ENCODE peak calls at places on chromosomes 2 and 18, in seven cellular contexts. One of them, this sample, is unnamed. For H3K27me3, the result is how much of the 10 kb centered on the place peaks cover.

GRCh38 chr2:172178035-172178434 is 75.3 kb upstream of the DLX2 start:
- DNase-seq in GM23248: peak
- DNase-seq in HCT116: no peak
- DNase-seq in astrocyte: peak
- DNase-seq in K562: no peak
- DNase-seq in H9: no peak
- DNase-seq in neuronal stem cell: no peak
- DNase-seq in this sample: no peak

GRCh38 chr2:1883476-1883875 is 139.2 kb upstream of the PXDN start:
- DNase-seq in GM23248: no peak
- DNase-seq in HCT116: no peak
- DNase-seq in astrocyte: no peak
- DNase-seq in K562: no peak
- DNase-seq in H9: no peak
- DNase-seq in neuronal stem cell: no peak
- DNase-seq in this sample: no peak

GRCh38 chr2:173146590-173146989 is 70.9 kb downstream of the MAP3K20 start:
- DNase-seq in GM23248: peak
- DNase-seq in HCT116: no peak
- DNase-seq in astrocyte: no peak
- DNase-seq in K562: no peak
- DNase-seq in H9: no peak
- DNase-seq in neuronal stem cell: no peak
- DNase-seq in this sample: no peak

GRCh38 chr2:7837232-7837760 is 844.6 kb upstream of the ID2 start:
- DNase-seq in GM23248: no peak
- DNase-seq in HCT116: no peak
- DNase-seq in astrocyte: no peak
- DNase-seq in K562: no peak
- DNase-seq in H9: no peak
- DNase-seq in neuronal stem cell: no peak
- DNase-seq in this sample: no peak

GRCh38 chr2:196481323-196481695 is 158.2 kb upstream of the CCDC150 start:
- DNase-seq in GM23248: peak
- DNase-seq in HCT116: no peak
- DNase-seq in astrocyte: peak
- DNase-seq in K562: no peak
- DNase-seq in H9: no peak
- DNase-seq in neuronal stem cell: no peak
- DNase-seq in this sample: no peak

GRCh38 chr2:3633982-3634630 is 23.9 kb upstream of the ALLC start:
- DNase-seq in GM23248: no peak
- DNase-seq in HCT116: no peak
- DNase-seq in astrocyte: no peak
- DNase-seq in K562: no peak
- DNase-seq in H9: peak
- DNase-seq in neuronal stem cell: no peak
- DNase-seq in this sample: no peak

GRCh38 chr2:228059735-228060134 is 121.8 kb downstream of the SPHKAP start:
- DNase-seq in GM23248: no peak
- DNase-seq in HCT116: no peak
- DNase-seq in astrocyte: no peak
- DNase-seq in K562: no peak
- DNase-seq in H9: no peak
- DNase-seq in neuronal stem cell: no peak
- DNase-seq in this sample: no peak

GRCh38 chr2:90069290-90069894 is 1377.9 kb downstream of the RPIA start:
- DNase-seq in GM23248: peak
- DNase-seq in HCT116: no peak
- DNase-seq in astrocyte: no peak
- DNase-seq in K562: peak
- DNase-seq in H9: no peak
- DNase-seq in neuronal stem cell: peak
- DNase-seq in this sample: no peak

GRCh38 chr2:168798076-168798887 is 4.2 kb upstream of the NOSTRIN start:
- DNase-seq in GM23248: no peak
- DNase-seq in HCT116: no peak
- DNase-seq in astrocyte: no peak
- DNase-seq in K562: peak
- DNase-seq in H9: peak
- DNase-seq in neuronal stem cell: no peak
- DNase-seq in this sample: no peak

GRCh38 chr18:78992041-78992735 is 12.6 kb downstream of the SALL3 start:
- DNase-seq in GM23248: no peak
- DNase-seq in HCT116: no peak
- DNase-seq in astrocyte: no peak
- DNase-seq in K562: no peak
- DNase-seq in H9: no peak
- DNase-seq in neuronal stem cell: no peak
- DNase-seq in this sample: no peak

GRCh38 chr2:188170356-188170755 is 121.3 kb upstream of the GULP1 start:
- DNase-seq in GM23248: no peak
- DNase-seq in HCT116: no peak
- DNase-seq in astrocyte: no peak
- DNase-seq in K562: no peak
- DNase-seq in H9: no peak
- DNase-seq in neuronal stem cell: no peak
- DNase-seq in this sample: no peak

GRCh38 chr2:176106636-176107539 is at the start of gene HOXD11:
- DNase-seq in GM23248: peak
- DNase-seq in HCT116: no peak
- DNase-seq in astrocyte: no peak
- DNase-seq in K562: no peak
- DNase-seq in H9: peak
- DNase-seq in neuronal stem cell: no peak
- DNase-seq in this sample: no peak

DNA sequence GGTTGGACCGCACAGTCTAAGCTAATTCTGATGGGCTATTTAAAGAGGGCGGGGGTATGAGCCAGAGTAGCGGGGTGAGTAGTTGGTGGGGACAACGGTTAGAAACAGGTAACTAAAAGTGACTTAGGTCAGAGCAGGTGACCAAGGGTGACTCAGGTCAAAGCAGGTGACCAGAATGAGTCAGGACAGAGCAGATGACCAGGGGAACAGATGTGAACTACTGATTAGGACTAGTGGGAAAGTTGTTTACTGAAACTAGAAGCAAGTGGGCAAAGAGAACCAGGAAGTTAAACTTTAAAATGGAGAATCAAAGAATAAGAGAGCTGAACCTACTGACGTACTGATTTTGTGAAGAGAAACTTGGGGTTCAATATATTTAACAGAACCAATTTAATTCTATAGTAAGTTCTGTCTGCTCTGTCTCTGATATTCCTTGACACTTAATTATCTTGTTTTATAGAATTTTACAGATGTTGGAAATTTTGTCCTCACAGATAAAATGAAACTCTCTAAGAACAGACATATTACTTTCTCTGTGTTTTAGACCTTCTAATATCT is 7.8 kb upstream of the LRRTM1 start:
- DNase-seq in GM23248: no peak
- DNase-seq in HCT116: no peak
- DNase-seq in astrocyte: no peak
- DNase-seq in K562: no peak
- DNase-seq in H9: no peak
- DNase-seq in neuronal stem cell: no peak
- DNase-seq in this sample: no peak
- H3K9ac ChIP-seq in GM23248: no peak
- H3K9ac ChIP-seq in HCT116: no peak
- H3K9ac ChIP-seq in astrocyte: no peak
- H3K9ac ChIP-seq in K562: no peak
- H3K9ac ChIP-seq in H9: no peak
- H3K9ac ChIP-seq in neuronal stem cell: no peak
- H3K9ac ChIP-seq in this sample: no peak

GRCh38 chr2:60553992-60554648 is 666 bp upstream of the BCL11A start:
- DNase-seq in GM23248: peak
- DNase-seq in HCT116: no peak
- DNase-seq in astrocyte: peak
- DNase-seq in K562: peak
- DNase-seq in H9: peak
- DNase-seq in neuronal stem cell: no peak
- DNase-seq in this sample: no peak

GRCh38 chr2:60554649-60555065 is 1.2 kb upstream of the BCL11A start:
- DNase-seq in GM23248: no peak
- DNase-seq in HCT116: no peak
- DNase-seq in astrocyte: no peak
- DNase-seq in K562: peak
- DNase-seq in H9: no peak
- DNase-seq in neuronal stem cell: no peak
- DNase-seq in this sample: no peak

GRCh38 chr2:60552096-60552850 is 1.2 kb downstream of the BCL11A start:
- DNase-seq in GM23248: peak
- DNase-seq in HCT116: no peak
- DNase-seq in astrocyte: no peak
- DNase-seq in K562: no peak
- DNase-seq in H9: peak
- DNase-seq in neuronal stem cell: no peak
- DNase-seq in this sample: no peak

GRCh38 chr2:60552851-60553495 is 481 bp downstream of the BCL11A start:
- DNase-seq in GM23248: peak
- DNase-seq in HCT116: no peak
- DNase-seq in astrocyte: no peak
- DNase-seq in K562: no peak
- DNase-seq in H9: no peak
- DNase-seq in neuronal stem cell: no peak
- DNase-seq in this sample: no peak

GRCh38 chr2:60553496-60553991 is at the start of gene BCL11A:
- DNase-seq in GM23248: peak
- DNase-seq in HCT116: peak
- DNase-seq in astrocyte: peak
- DNase-seq in K562: no peak
- DNase-seq in H9: peak
- DNase-seq in neuronal stem cell: no peak
- DNase-seq in this sample: peak
- H3K27me3 ChIP-seq in GM23248: under half
- H3K27me3 ChIP-seq in HCT116: half or more
- H3K27me3 ChIP-seq in astrocyte: under half
- H3K27me3 ChIP-seq in K562: under half
- H3K27me3 ChIP-seq in H9: under half
- H3K27me3 ChIP-seq in neuronal stem cell: half or more
- H3K27me3 ChIP-seq in this sample: under half

DNA sequence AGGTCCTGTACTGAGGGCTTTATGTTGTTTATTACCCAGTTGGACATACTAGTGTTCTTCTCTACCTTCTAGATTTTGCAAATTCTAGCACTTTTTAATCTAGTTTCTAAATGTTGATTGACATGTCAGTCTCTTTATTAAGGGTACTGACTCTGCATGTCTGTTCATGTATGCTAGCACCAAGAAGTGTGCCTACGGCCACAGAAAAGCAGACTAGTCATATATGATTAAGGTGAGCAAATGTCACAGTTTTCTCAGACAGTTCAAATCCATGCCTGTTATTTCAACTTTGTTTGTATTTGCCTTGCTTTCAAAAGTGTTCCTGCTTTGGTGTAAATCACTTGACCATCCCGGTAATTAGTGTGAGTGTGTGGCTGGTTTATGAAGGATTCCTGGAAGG is 145.0 kb upstream of the DSEL start:
- DNase-seq in GM23248: no peak
- DNase-seq in HCT116: no peak
- DNase-seq in astrocyte: no peak
- DNase-seq in K562: no peak
- DNase-seq in H9: no peak
- DNase-seq in neuronal stem cell: no peak
- DNase-seq in this sample: no peak
- H2AFZ ChIP-seq in GM23248: no peak
- H2AFZ ChIP-seq in HCT116: no peak
- H2AFZ ChIP-seq in astrocyte: no peak
- H2AFZ ChIP-seq in K562: no peak
- H2AFZ ChIP-seq in H9: no peak
- H2AFZ ChIP-seq in neuronal stem cell: no peak
- H2AFZ ChIP-seq in this sample: no peak

DNA sequence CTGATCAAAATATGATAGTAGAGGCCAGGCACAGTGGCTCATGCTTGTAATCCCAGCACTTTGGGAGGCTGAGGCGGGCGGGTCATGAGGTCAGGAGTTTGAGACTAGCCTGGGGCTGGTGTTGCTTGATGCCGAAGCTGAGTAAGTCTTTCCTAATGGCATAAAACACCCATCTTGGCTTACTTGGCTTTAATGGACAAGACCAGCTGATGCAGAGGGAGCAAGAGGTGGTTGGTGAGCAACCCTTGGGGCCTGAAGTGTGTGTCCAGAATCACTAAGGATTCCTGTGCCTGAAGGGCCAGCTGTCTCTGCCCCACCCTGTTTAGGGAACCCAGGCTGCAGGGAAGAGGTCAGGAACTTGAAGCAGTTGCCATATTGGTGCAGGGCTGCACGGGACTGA is 217.2 kb downstream of the ARL4C start:
- DNase-seq in GM23248: no peak
- DNase-seq in HCT116: no peak
- DNase-seq in astrocyte: no peak
- DNase-seq in K562: no peak
- DNase-seq in H9: no peak
- DNase-seq in neuronal stem cell: no peak
- DNase-seq in this sample: no peak
- H3K9ac ChIP-seq in GM23248: no peak
- H3K9ac ChIP-seq in HCT116: no peak
- H3K9ac ChIP-seq in astrocyte: no peak
- H3K9ac ChIP-seq in K562: no peak
- H3K9ac ChIP-seq in H9: no peak
- H3K9ac ChIP-seq in neuronal stem cell: no peak
- H3K9ac ChIP-seq in this sample: no peak

DNA sequence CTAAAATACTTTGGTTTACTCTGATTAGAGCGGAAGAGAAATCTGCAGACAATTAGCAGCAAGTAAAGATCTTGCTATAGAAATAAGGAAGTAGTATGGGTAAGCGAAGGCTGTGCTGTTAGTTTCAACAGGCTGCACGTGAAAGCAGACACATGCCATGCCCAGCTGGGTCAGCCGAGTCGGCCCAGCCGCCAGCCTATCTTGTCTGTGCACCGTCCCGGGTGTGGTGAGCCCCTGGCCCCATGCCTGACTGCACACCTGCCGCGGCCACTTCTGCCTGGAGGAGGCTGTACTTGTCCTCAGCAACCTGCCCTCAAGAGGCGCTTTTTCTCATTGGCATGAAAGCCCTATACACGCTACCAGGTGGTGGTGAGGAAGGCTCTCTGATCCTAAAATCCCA is 185.5 kb downstream of the SEPTIN10 start:
- DNase-seq in GM23248: no peak
- DNase-seq in HCT116: no peak
- DNase-seq in astrocyte: no peak
- DNase-seq in K562: no peak
- DNase-seq in H9: no peak
- DNase-seq in neuronal stem cell: no peak
- DNase-seq in this sample: no peak
- H3K27me3 ChIP-seq in GM23248: under half
- H3K27me3 ChIP-seq in HCT116: under half
- H3K27me3 ChIP-seq in astrocyte: under half
- H3K27me3 ChIP-seq in K562: under half
- H3K27me3 ChIP-seq in H9: under half
- H3K27me3 ChIP-seq in neuronal stem cell: under half
- H3K27me3 ChIP-seq in this sample: under half

This sample was measured in keratinocyte.